ENCODE peak calls at places on chromosomes 13 and 19, in nine cellular contexts. One of them, this sample, is unnamed.

GRCh38 chr13:59492030-59492636 is 671.6 kb downstream of the DIAPH3 start:
- DNase-seq in pancreas: no peak
- DNase-seq in NCI-H524: no peak
- DNase-seq in EL: peak
- DNase-seq in psoas muscle: no peak
- DNase-seq in activated gamma-delta T cell treated with anti-CD3 and anti-CD28 coated beads, Interleukin-2, amount 50 U/mL, for 16 hours: no peak
- DNase-seq in non-pigmented ciliary epithelial cell: no peak
- DNase-seq in HFF-Myc: no peak
- DNase-seq in AG04449: no peak
- DNase-seq in this sample: no peak

GRCh38 chr19:22612316-22612715 is 21.8 kb upstream of the ZNF492 start:
- DNase-seq in pancreas: no peak
- DNase-seq in psoas muscle: no peak
- DNase-seq in AG04449: no peak
- DNase-seq in NCI-H524: no peak
- DNase-seq in activated gamma-delta T cell treated with anti-CD3 and anti-CD28 coated beads, Interleukin-2, amount 50 U/mL, for 16 hours: no peak
- DNase-seq in HFF-Myc: no peak
- DNase-seq in EL: no peak
- DNase-seq in non-pigmented ciliary epithelial cell: no peak
- DNase-seq in this sample: no peak

GRCh38 chr13:45630791-45631190 is 15.3 kb upstream of the ERICH6B start:
- DNase-seq in NCI-H524: no peak
- DNase-seq in AG04449: no peak
- DNase-seq in HFF-Myc: no peak
- DNase-seq in pancreas: no peak
- DNase-seq in EL: peak
- DNase-seq in activated gamma-delta T cell treated with anti-CD3 and anti-CD28 coated beads, Interleukin-2, amount 50 U/mL, for 16 hours: no peak
- DNase-seq in psoas muscle: no peak
- DNase-seq in non-pigmented ciliary epithelial cell: no peak
- DNase-seq in this sample: no peak

GRCh38 chr13:49814551-49815270 is 22.2 kb upstream of the KPNA3 start:
- DNase-seq in pancreas: no peak
- DNase-seq in AG04449: no peak
- DNase-seq in activated gamma-delta T cell treated with anti-CD3 and anti-CD28 coated beads, Interleukin-2, amount 50 U/mL, for 16 hours: no peak
- DNase-seq in NCI-H524: no peak
- DNase-seq in EL: peak
- DNase-seq in psoas muscle: no peak
- DNase-seq in HFF-Myc: no peak
- DNase-seq in non-pigmented ciliary epithelial cell: no peak
- DNase-seq in this sample: no peak

GRCh38 chr13:25192936-25193335 is 20.8 kb upstream of the AMER2 start:
- DNase-seq in AG04449: no peak
- DNase-seq in pancreas: no peak
- DNase-seq in psoas muscle: no peak
- DNase-seq in EL: no peak
- DNase-seq in NCI-H524: peak
- DNase-seq in activated gamma-delta T cell treated with anti-CD3 and anti-CD28 coated beads, Interleukin-2, amount 50 U/mL, for 16 hours: no peak
- DNase-seq in non-pigmented ciliary epithelial cell: no peak
- DNase-seq in HFF-Myc: no peak
- DNase-seq in this sample: no peak

GRCh38 chr13:106329941-106330340 is 205.5 kb downstream of the EFNB2 start:
- DNase-seq in non-pigmented ciliary epithelial cell: no peak
- DNase-seq in AG04449: no peak
- DNase-seq in EL: no peak
- DNase-seq in psoas muscle: no peak
- DNase-seq in pancreas: no peak
- DNase-seq in HFF-Myc: no peak
- DNase-seq in activated gamma-delta T cell treated with anti-CD3 and anti-CD28 coated beads, Interleukin-2, amount 50 U/mL, for 16 hours: no peak
- DNase-seq in NCI-H524: no peak
- DNase-seq in this sample: no peak

GRCh38 chr19:33468361-33469170 is 53.0 kb downstream of the PEPD start:
- DNase-seq in pancreas: peak
- DNase-seq in EL: no peak
- DNase-seq in activated gamma-delta T cell treated with anti-CD3 and anti-CD28 coated beads, Interleukin-2, amount 50 U/mL, for 16 hours: no peak
- DNase-seq in AG04449: no peak
- DNase-seq in non-pigmented ciliary epithelial cell: no peak
- DNase-seq in psoas muscle: no peak
- DNase-seq in NCI-H524: no peak
- DNase-seq in HFF-Myc: no peak
- DNase-seq in this sample: no peak

GRCh38 chr13:111420113-111420876 is 99.9 kb downstream of the TEX29 start:
- DNase-seq in psoas muscle: no peak
- DNase-seq in activated gamma-delta T cell treated with anti-CD3 and anti-CD28 coated beads, Interleukin-2, amount 50 U/mL, for 16 hours: no peak
- DNase-seq in EL: no peak
- DNase-seq in HFF-Myc: no peak
- DNase-seq in pancreas: no peak
- DNase-seq in AG04449: no peak
- DNase-seq in non-pigmented ciliary epithelial cell: no peak
- DNase-seq in NCI-H524: no peak
- DNase-seq in this sample: no peak

GRCh38 chr13:98585398-98585754 is 8.5 kb upstream of the STK24 start:
- DNase-seq in psoas muscle: no peak
- DNase-seq in HFF-Myc: no peak
- DNase-seq in activated gamma-delta T cell treated with anti-CD3 and anti-CD28 coated beads, Interleukin-2, amount 50 U/mL, for 16 hours: no peak
- DNase-seq in non-pigmented ciliary epithelial cell: no peak
- DNase-seq in AG04449: no peak
- DNase-seq in pancreas: no peak
- DNase-seq in NCI-H524: no peak
- DNase-seq in EL: no peak
- DNase-seq in this sample: no peak

GRCh38 chr13:111037838-111038397 is 77.2 kb upstream of the ARHGEF7 start:
- DNase-seq in psoas muscle: no peak
- DNase-seq in NCI-H524: no peak
- DNase-seq in activated gamma-delta T cell treated with anti-CD3 and anti-CD28 coated beads, Interleukin-2, amount 50 U/mL, for 16 hours: no peak
- DNase-seq in AG04449: no peak
- DNase-seq in HFF-Myc: no peak
- DNase-seq in non-pigmented ciliary epithelial cell: no peak
- DNase-seq in pancreas: no peak
- DNase-seq in EL: no peak
- DNase-seq in this sample: no peak